ENCODE peak calls at places on chromosomes 2 and 18, in eight cellular contexts. G is hypothalamus; E is upper lobe of left lung; A is right atrium auricular region; K is activated CD8-positive, alpha-beta memory T cell treated with anti-CD3 and anti-CD28 coated beads, Interleukin-2, amount 10 ng/mL, durations not matched to agents 7 days and 5 days; T is fibroblast of lung; I is stimulated activated CD4-positive, alpha-beta T cell treated with anti-CD3 and anti-CD28 coated beads, Interleukin-1b, Interleukin-23, amount 100 ng/mL, for 24 hours; D is T1000. Y is an unnamed sample.

GRCh38 chr18:12373032-12373770 is 3.8 kb downstream of the AFG3L2 start:
- DNase-seq in D (no peak), T (peak; percentile 14), I (no peak), K (no peak), E (no peak), G (no peak), A (no peak), Y (no peak)

GRCh38 chr2:217937446-217937845 is 65.3 kb downstream of the TNS1 start:
- DNase-seq in G (no peak), D (no peak), I (no peak), A (no peak), T (no peak), E (no peak), K (no peak), Y (no peak)

GRCh38 chr2:60530660-60531276 is 22.7 kb downstream of the BCL11A start:
- DNase-seq in I (no peak), K (no peak), A (no peak), E (peak; percentile 89), D (no peak), T (peak; percentile 24), G (no peak), Y (peak; percentile 85)

GRCh38 chr2:86256300-86256699 is 57.0 kb downstream of the MRPL35 start:
- DNase-seq in E (no peak), K (no peak), G (no peak), T (no peak), A (no peak), D (no peak), I (no peak), Y (no peak)

GRCh38 chr18:36766836-36767235 is 62.0 kb downstream of the TPGS2 start:
- DNase-seq in E (no peak), K (no peak), G (no peak), D (no peak), T (no peak), I (no peak), A (no peak), Y (no peak)

GRCh38 chr18:59323931-59324622 is 5.6 kb upstream of the CPLX4 start:
- DNase-seq in I (no peak), A (no peak), E (no peak), K (no peak), G (no peak), D (no peak), T (no peak), Y (no peak)

GRCh38 chr2:1687254-1687653 is 57.1 kb downstream of the PXDN start:
- DNase-seq in D (no peak), E (no peak), G (no peak), K (no peak), T (no peak), A (no peak), I (no peak), Y (no peak)

GRCh38 chr2:148720501-148720998 is 76.0 kb downstream of the EPC2 start:
- DNase-seq in G (no peak), E (no peak), T (peak; percentile 76), A (no peak), D (no peak), I (no peak), K (no peak), Y (peak; percentile 43)

GRCh38 chr18:13433088-13433487 is 214.5 kb downstream of the LDLRAD4 start:
- DNase-seq in E (no peak), I (no peak), D (no peak), T (no peak), A (no peak), G (no peak), K (no peak), Y (no peak)

GRCh38 chr2:157940024-157940423 is 63.9 kb upstream of the ACVR1 start:
- DNase-seq in T (no peak), D (no peak), I (no peak), G (no peak), A (no peak), E (no peak), K (no peak), Y (no peak)

GRCh38 chr2:147709655-147710054 is 135.2 kb upstream of the ACVR2A start:
- DNase-seq in E (no peak), A (no peak), D (no peak), T (no peak), G (no peak), K (no peak), I (no peak), Y (no peak)

GRCh38 chr2:219639356-219639755 is 11.9 kb downstream of the SLC4A3 start:
- DNase-seq in I (no peak), D (no peak), T (no peak), G (no peak), E (no peak), K (no peak), A (no peak), Y (no peak)

GRCh38 chr2:141041281-141041680 is 1089.5 kb downstream of the LRP1B start:
- DNase-seq in E (no peak), G (no peak), D (no peak), K (no peak), A (no peak), I (no peak), T (no peak), Y (peak; percentile 26)

GRCh38 chr2:20091305-20091991 is 40.0 kb upstream of the LAPTM4A start:
- DNase-seq in A (peak; percentile 71), E (no peak), T (peak; percentile 92), K (no peak), G (no peak), I (no peak), D (peak; percentile 75), Y (peak; percentile 49)

GRCh38 chr2:37740330-37740729 is 68.9 kb upstream of the CDC42EP3 start:
- DNase-seq in A (no peak), G (no peak), D (no peak), I (no peak), T (no peak), K (no peak), E (no peak), Y (no peak)

GRCh38 chr18:76857476-76857875 is 35.1 kb downstream of the ZNF236 start:
- DNase-seq in E (no peak), T (no peak), K (no peak), D (no peak), I (no peak), A (no peak), G (no peak), Y (no peak)